ENCODE peak calls at places on chromosomes 13 and 19, in nine cellular contexts. J is amygdala; S is Caki2; C is hippocampal formation; X is OCI-LY7; Y is nucleus accumbens; Q is stimulated activated naive CD4-positive, alpha-beta T cell; K is T-helper 2 cell; M is GM13976. I is an unnamed sample.

GRCh38 chr19:18659281-18660050 is 22.6 kb downstream of the KLHL26 start:
- DNase-seq in S (no peak), K (no peak), M (peak), C (no peak), J (no peak), Y (no peak), X (no peak), Q (no peak), I (no peak)

GRCh38 chr13:34459856-34460255 is 482.2 kb upstream of the NBEA start:
- DNase-seq in M (no peak), S (no peak), C (no peak), J (no peak), X (no peak), Y (no peak), K (no peak), Q (no peak), I (no peak)

GRCh38 chr19:15304140-15304705 is 28.1 kb downstream of the BRD4 start:
- DNase-seq in X (no peak), S (no peak), M (no peak), C (no peak), Y (no peak), J (no peak), K (no peak), Q (no peak), I (no peak)

GRCh38 chr19:524062-524674 is 7.4 kb upstream of the CDC34 start:
- DNase-seq in Q (no peak), C (no peak), X (no peak), Y (no peak), S (no peak), J (no peak), M (no peak), K (no peak), I (no peak)

GRCh38 chr13:110644892-110645521 is 29.7 kb downstream of the NAXD start:
- DNase-seq in M (peak), K (no peak), Y (no peak), X (peak), S (no peak), C (peak), Q (peak), J (no peak), I (peak)

GRCh38 chr13:76854894-76855293 is 31.3 kb downstream of the KCTD12 start:
- DNase-seq in S (peak), J (no peak), K (no peak), X (no peak), Y (no peak), M (no peak), Q (no peak), C (no peak), I (peak)

GRCh38 chr13:33771296-33771695 is 46.7 kb upstream of the RFC3 start:
- DNase-seq in S (no peak), M (no peak), Y (no peak), C (no peak), J (no peak), X (no peak), Q (no peak), K (no peak), I (no peak)

GRCh38 chr13:72489751-72490150 is 237.7 kb downstream of the MZT1 start:
- DNase-seq in C (no peak), M (no peak), S (no peak), X (no peak), Y (no peak), Q (no peak), J (no peak), K (no peak), I (no peak)

GRCh38 chr13:33003458-33004019 is 12.7 kb upstream of the KL start:
- DNase-seq in X (no peak), Q (no peak), Y (no peak), C (no peak), M (no peak), J (no peak), S (no peak), K (no peak), I (no peak)

GRCh38 chr19:55686311-55687050 is 11.5 kb downstream of the EPN1 start:
- DNase-seq in X (no peak), C (no peak), Q (no peak), J (no peak), S (no peak), M (no peak), K (no peak), Y (no peak), I (no peak)

GRCh38 chr13:40477623-40478608 is 188.5 kb downstream of the FOXO1 start:
- DNase-seq in Y (peak), S (no peak), C (no peak), Q (no peak), K (no peak), J (no peak), X (peak), M (no peak), I (no peak)

GRCh38 chr13:110331362-110331761 is 24.3 kb downstream of the COL4A2 start:
- DNase-seq in C (no peak), J (no peak), Y (no peak), X (no peak), M (no peak), Q (no peak), K (no peak), S (no peak), I (no peak)

GRCh38 chr19:39032164-39032918 is at the start of gene FBXO27:
- DNase-seq in X (no peak), Y (peak), Q (no peak), C (peak), M (peak), S (peak), K (no peak), J (peak), I (peak)

GRCh38 chr13:51542358-51542972 is 41.8 kb upstream of the WDFY2 start:
- DNase-seq in S (peak), K (no peak), J (no peak), X (no peak), Q (no peak), C (no peak), M (no peak), Y (no peak), I (no peak)

GRCh38 chr19:18340990-18341868 is 831 bp downstream of the PGPEP1 start:
- DNase-seq in C (peak), X (peak), Q (peak), K (peak), J (peak), S (peak), M (peak), Y (peak), I (no peak)

GRCh38 chr19:28420731-28421550 is 792.0 kb downstream of the UQCRFS1 start:
- DNase-seq in M (no peak), X (no peak), Y (no peak), C (no peak), K (no peak), S (no peak), J (no peak), Q (no peak), I (no peak)

GRCh38 chr19:58451358-58452101 is at the start of gene ZNF324B:
- DNase-seq in Q (peak), M (peak), X (peak), S (peak), J (peak), K (peak), C (peak), Y (peak), I (peak)

GRCh38 chr13:112182251-112182650 is 115.3 kb downstream of the SOX1 start:
- DNase-seq in M (no peak), C (no peak), K (no peak), S (no peak), X (no peak), J (no peak), Y (no peak), Q (no peak), I (no peak)

GRCh38 chr19:3055741-3056453 is 6.4 kb downstream of the TLE5 start:
- DNase-seq in J (no peak), X (no peak), K (no peak), Y (no peak), S (peak), M (no peak), Q (no peak), C (no peak), I (peak)

GRCh38 chr13:20148501-20149183 is 12.2 kb downstream of the GJA3 start:
- DNase-seq in M (no peak), J (no peak), S (no peak), K (no peak), Q (no peak), X (no peak), Y (no peak), C (no peak), I (no peak)

GRCh38 chr13:104318121-104318520 is 1251.9 kb upstream of the SLC10A2 start:
- DNase-seq in X (no peak), Q (no peak), Y (no peak), S (peak), K (no peak), J (no peak), M (no peak), C (no peak), I (peak)

GRCh38 chr19:42176990-42177685 is 40.3 kb downstream of the DEDD2 start:
- DNase-seq in J (peak), C (peak), Q (peak), K (peak), M (peak), Y (peak), X (peak), S (peak), I (peak)

GRCh38 chr13:44932850-44933251 is 56.4 kb downstream of the NUFIP1 start:
- DNase-seq in C (no peak), Q (no peak), S (peak), M (no peak), Y (no peak), J (no peak), K (no peak), X (no peak), I (peak)

GRCh38 chr19:53594811-53595509 is 36.8 kb upstream of the DPRX start:
- DNase-seq in Y (no peak), Q (no peak), X (no peak), J (no peak), C (no peak), S (no peak), K (no peak), M (no peak), I (no peak)